ENCODE peak calls at places on chromosomes 13 and 19, in four cellular contexts. One of them, this sample, is unnamed.
A peak's percentile ranks its signal among the peaks of the same experiment; 100 is the strongest.

GRCh38 chr13:60229708-60230272 is 66.1 kb upstream of the DIAPH3 start:
- ATAC-seq in upper lobe of left lung: no peak
- ATAC-seq in HepG2: no peak
- ATAC-seq in HCT116: no peak
- ATAC-seq in this sample: no peak

GRCh38 chr19:38209671-38210457 is 14.2 kb downstream of the DPF1 start:
- ATAC-seq in HepG2: no peak
- ATAC-seq in HCT116: peak; percentile 57
- ATAC-seq in upper lobe of left lung: peak; percentile 76
- ATAC-seq in this sample: peak; percentile 85

GRCh38 chr19:39127812-39128510 is 2.4 kb downstream of the PAK4 start:
- ATAC-seq in HepG2: no peak
- ATAC-seq in upper lobe of left lung: no peak
- ATAC-seq in HCT116: no peak
- ATAC-seq in this sample: no peak

GRCh38 chr13:43693639-43694038 is 93.1 kb downstream of the ENOX1 start:
- ATAC-seq in upper lobe of left lung: no peak
- ATAC-seq in HCT116: no peak
- ATAC-seq in HepG2: no peak
- ATAC-seq in this sample: no peak

GRCh38 chr19:14164088-14164487 is 27.7 kb upstream of the ASF1B start:
- ATAC-seq in upper lobe of left lung: no peak
- ATAC-seq in HCT116: no peak
- ATAC-seq in HepG2: no peak
- ATAC-seq in this sample: no peak

GRCh38 chr19:51387924-51388389 is at the start of gene LIM2:
- ATAC-seq in HCT116: no peak
- ATAC-seq in HepG2: peak; percentile 51
- ATAC-seq in upper lobe of left lung: no peak
- ATAC-seq in this sample: no peak

GRCh38 chr19:787551-787950 is 9.7 kb upstream of the PTBP1 start:
- ATAC-seq in HCT116: no peak
- ATAC-seq in upper lobe of left lung: no peak
- ATAC-seq in HepG2: no peak
- ATAC-seq in this sample: no peak

GRCh38 chr19:48363500-48363809 is 285 bp downstream of the TMEM143 start:
- ATAC-seq in HCT116: peak; percentile 13
- ATAC-seq in upper lobe of left lung: peak; percentile 3
- ATAC-seq in HepG2: peak; percentile 59
- ATAC-seq in this sample: peak; percentile 3

GRCh38 chr19:5558101-5558621 is 9.6 kb downstream of the TINCR start:
- ATAC-seq in HepG2: no peak
- ATAC-seq in HCT116: peak; percentile 32
- ATAC-seq in upper lobe of left lung: no peak
- ATAC-seq in this sample: no peak

GRCh38 chr19:6260912-6261636 is 18.7 kb downstream of the MLLT1 start:
- ATAC-seq in upper lobe of left lung: peak; percentile 53
- ATAC-seq in HepG2: peak; percentile 91
- ATAC-seq in HCT116: peak; percentile 94
- ATAC-seq in this sample: peak; percentile 54

GRCh38 chr13:107969551-107969950 is 245.8 kb downstream of the LIG4 start:
- ATAC-seq in HepG2: no peak
- ATAC-seq in upper lobe of left lung: no peak
- ATAC-seq in HCT116: no peak
- ATAC-seq in this sample: no peak

GRCh38 chr19:40360020-40360686 is 11.7 kb downstream of the PLD3 start:
- ATAC-seq in upper lobe of left lung: no peak
- ATAC-seq in HCT116: no peak
- ATAC-seq in HepG2: no peak
- ATAC-seq in this sample: no peak

GRCh38 chr19:48023011-48023410 is 20.9 kb downstream of the CABP5 start:
- ATAC-seq in HCT116: no peak
- ATAC-seq in upper lobe of left lung: no peak
- ATAC-seq in HepG2: no peak
- ATAC-seq in this sample: no peak

GRCh38 chr13:44692173-44692713 is 116.1 kb upstream of the TSC22D1 start:
- ATAC-seq in HepG2: peak; percentile 41
- ATAC-seq in upper lobe of left lung: no peak
- ATAC-seq in HCT116: peak; percentile 89
- ATAC-seq in this sample: no peak

GRCh38 chr19:38070573-38070972 is 153.4 kb downstream of the DPF1 start:
- ATAC-seq in HCT116: no peak
- ATAC-seq in HepG2: no peak
- ATAC-seq in upper lobe of left lung: no peak
- ATAC-seq in this sample: no peak

GRCh38 chr13:53782400-53783030 is 753.9 kb downstream of the OLFM4 start:
- ATAC-seq in HepG2: peak; percentile 84
- ATAC-seq in HCT116: no peak
- ATAC-seq in upper lobe of left lung: peak; percentile 76
- ATAC-seq in this sample: peak; percentile 46

GRCh38 chr13:84137292-84137691 is 255.0 kb upstream of the SLITRK1 start:
- ATAC-seq in HepG2: no peak
- ATAC-seq in HCT116: no peak
- ATAC-seq in upper lobe of left lung: peak; percentile 43
- ATAC-seq in this sample: no peak

GRCh38 chr13:48175200-48175599 is 57.8 kb upstream of the ITM2B start:
- ATAC-seq in HCT116: no peak
- ATAC-seq in HepG2: no peak
- ATAC-seq in upper lobe of left lung: no peak
- ATAC-seq in this sample: no peak

GRCh38 chr13:99203601-99204579 is 3.2 kb downstream of the UBAC2 start:
- ATAC-seq in upper lobe of left lung: no peak
- ATAC-seq in HepG2: no peak
- ATAC-seq in HCT116: no peak
- ATAC-seq in this sample: no peak

GRCh38 chr19:35897706-35898451 is 2.5 kb downstream of the NFKBID start:
- ATAC-seq in HCT116: no peak
- ATAC-seq in upper lobe of left lung: no peak
- ATAC-seq in HepG2: no peak
- ATAC-seq in this sample: no peak

GRCh38 chr19:55216461-55217198 is 7.3 kb upstream of the PTPRH start:
- ATAC-seq in HCT116: peak; percentile 83
- ATAC-seq in upper lobe of left lung: peak; percentile 97
- ATAC-seq in HepG2: peak; percentile 87
- ATAC-seq in this sample: peak; percentile 91

GRCh38 chr19:39297931-39298634 is 1.9 kb downstream of the IFNL1 start:
- ATAC-seq in HepG2: peak; percentile 47
- ATAC-seq in upper lobe of left lung: peak; percentile 46
- ATAC-seq in HCT116: no peak
- ATAC-seq in this sample: no peak

GRCh38 chr19:46617566-46618079 is 7.3 kb downstream of the PTGIR start:
- ATAC-seq in HCT116: no peak
- ATAC-seq in HepG2: no peak
- ATAC-seq in upper lobe of left lung: no peak
- ATAC-seq in this sample: no peak

GRCh38 chr19:35240322-35240721 is 8.5 kb upstream of the LSR start:
- ATAC-seq in upper lobe of left lung: no peak
- ATAC-seq in HCT116: no peak
- ATAC-seq in HepG2: no peak
- ATAC-seq in this sample: no peak

GRCh38 chr19:14363203-14364097 is 17.8 kb upstream of the ADGRE5 start:
- ATAC-seq in HCT116: peak; percentile 90
- ATAC-seq in HepG2: peak; percentile 75
- ATAC-seq in upper lobe of left lung: peak; percentile 79
- ATAC-seq in this sample: peak; percentile 74

GRCh38 chr13:99653526-99653925 is 152.3 kb downstream of the TM9SF2 start:
- ATAC-seq in upper lobe of left lung: no peak
- ATAC-seq in HepG2: no peak
- ATAC-seq in HCT116: no peak
- ATAC-seq in this sample: no peak

GRCh38 chr13:111253334-111253872 is 67.0 kb upstream of the TEX29 start:
- ATAC-seq in HepG2: no peak
- ATAC-seq in upper lobe of left lung: peak; percentile 19
- ATAC-seq in HCT116: no peak
- ATAC-seq in this sample: no peak

GRCh38 chr19:57269515-57270250 is 10.6 kb upstream of the ZNF460 start:
- ATAC-seq in HCT116: no peak
- ATAC-seq in upper lobe of left lung: no peak
- ATAC-seq in HepG2: no peak
- ATAC-seq in this sample: no peak

GRCh38 chr13:113045214-113046007 is 60.2 kb upstream of the F7 start:
- ATAC-seq in upper lobe of left lung: no peak
- ATAC-seq in HepG2: no peak
- ATAC-seq in HCT116: no peak
- ATAC-seq in this sample: no peak

DNA sequence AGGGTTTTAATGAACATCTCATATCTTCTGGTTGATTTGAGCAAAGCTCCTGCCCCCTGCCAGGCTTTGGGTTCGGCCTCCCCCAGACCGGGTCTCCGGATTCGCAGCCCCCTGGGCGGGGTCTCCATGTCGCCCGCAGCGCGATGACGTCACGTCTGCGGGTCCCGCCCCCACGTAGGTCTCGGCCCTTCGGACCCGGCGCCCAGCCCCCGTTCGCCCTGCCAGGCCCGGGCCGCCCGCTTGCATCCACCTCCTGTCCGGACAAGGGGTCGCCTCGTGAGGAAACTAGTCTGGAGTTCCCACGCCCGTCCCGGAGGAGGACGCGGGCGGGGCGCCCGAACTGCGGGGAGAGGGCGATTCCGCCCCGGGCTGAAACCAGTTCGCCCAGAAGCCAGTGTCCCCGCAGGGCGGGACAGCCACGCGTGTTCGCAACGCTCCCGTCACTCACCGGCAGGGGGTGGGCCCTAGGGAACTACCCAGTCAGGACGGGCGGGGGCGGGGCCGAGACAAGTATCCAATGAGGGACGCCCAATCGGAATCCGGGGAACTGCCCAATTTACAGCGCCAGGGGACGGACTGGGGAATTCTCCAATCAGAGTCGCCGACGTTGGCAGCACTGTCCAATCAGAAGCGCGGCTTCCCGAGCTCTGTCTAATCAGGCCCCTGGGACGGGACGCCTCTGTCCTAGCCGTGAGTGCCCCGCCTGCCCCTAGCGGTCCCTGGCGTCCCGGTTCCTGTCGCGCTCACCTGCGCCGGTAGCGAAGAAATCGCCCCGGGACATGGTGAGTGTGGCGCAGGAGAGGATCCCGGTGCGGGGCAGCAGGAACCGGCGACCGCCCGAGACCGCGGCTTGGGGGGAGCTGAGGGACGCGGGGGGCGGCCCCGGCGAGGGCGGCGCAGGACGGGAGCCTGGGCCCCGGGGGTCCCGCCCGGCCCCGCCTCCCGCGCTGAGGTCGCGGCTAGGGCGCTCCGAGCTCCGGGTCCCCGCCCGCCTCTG is at the start of gene ZNF555:
- ATAC-seq in HepG2: peak; percentile 97
- ATAC-seq in upper lobe of left lung: peak; percentile 99
- ATAC-seq in HCT116: peak; percentile 99
- ATAC-seq in this sample: peak; percentile 99
- TF ChIP-seq POLR2A in HepG2: peak; percentile 62
- TF ChIP-seq POLR2A in upper lobe of left lung: peak; percentile 16
- TF ChIP-seq POLR2A in HCT116: no peak
- TF ChIP-seq POLR2A in this sample: peak; percentile 30

GRCh38 chr19:18171605-18172327 is 1.8 kb upstream of the IFI30 start:
- ATAC-seq in HCT116: no peak
- ATAC-seq in upper lobe of left lung: no peak
- ATAC-seq in HepG2: no peak
- ATAC-seq in this sample: no peak

GRCh38 chr19:18172331-18173053 is 1.1 kb upstream of the IFI30 start:
- ATAC-seq in HepG2: no peak
- ATAC-seq in upper lobe of left lung: no peak
- ATAC-seq in HCT116: no peak
- ATAC-seq in this sample: no peak

GRCh38 chr19:18168673-18169381 is 4.8 kb upstream of the IFI30 start:
- ATAC-seq in upper lobe of left lung: no peak
- ATAC-seq in HCT116: no peak
- ATAC-seq in HepG2: no peak
- ATAC-seq in this sample: no peak

GRCh38 chr19:18173054-18173571 is 500 bp upstream of the IFI30 start:
- ATAC-seq in upper lobe of left lung: peak; percentile 74
- ATAC-seq in HepG2: no peak
- ATAC-seq in HCT116: no peak
- ATAC-seq in this sample: peak; percentile 29

DNA sequence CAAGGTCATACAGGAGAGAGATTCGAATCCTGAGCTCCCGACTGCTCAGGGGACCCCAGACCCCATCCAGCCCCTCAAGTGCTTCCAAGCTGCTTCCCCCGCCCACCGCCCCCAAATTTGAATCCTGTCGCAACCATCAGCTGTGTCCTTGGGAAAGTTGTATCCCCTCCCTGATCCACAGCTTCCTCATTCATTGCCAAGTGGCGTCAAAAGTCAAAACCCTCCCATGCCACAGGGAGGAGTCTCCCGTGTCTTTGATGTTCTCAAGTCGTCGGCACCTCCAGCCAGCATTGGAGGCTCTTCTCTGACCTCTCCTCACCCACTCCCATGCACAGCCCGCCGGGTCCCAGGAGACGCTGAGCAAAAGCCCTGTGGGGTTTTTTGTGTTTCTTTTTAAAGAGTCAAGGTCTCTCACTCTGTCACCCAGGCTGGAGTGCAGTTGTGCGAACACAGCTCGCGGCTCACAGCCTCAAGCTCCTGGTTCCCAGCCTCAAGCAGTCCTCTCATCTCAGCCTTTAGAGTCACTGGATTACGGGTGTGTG is 2.8 kb upstream of the IFI30 start:
- ATAC-seq in HCT116: no peak
- ATAC-seq in HepG2: no peak
- ATAC-seq in upper lobe of left lung: peak; percentile 39
- ATAC-seq in this sample: peak; percentile 12
- TF ChIP-seq POLR2AphosphoS5 in HCT116: no peak
- TF ChIP-seq POLR2AphosphoS5 in HepG2: no peak
- TF ChIP-seq POLR2AphosphoS5 in upper lobe of left lung: no peak
- TF ChIP-seq POLR2AphosphoS5 in this sample: no peak

GRCh38 chr19:4374451-4375163 is 25.7 kb downstream of the SH3GL1 start:
- ATAC-seq in HCT116: peak; percentile 72
- ATAC-seq in upper lobe of left lung: peak; percentile 87
- ATAC-seq in HepG2: peak; percentile 81
- ATAC-seq in this sample: peak; percentile 89
- TF ChIP-seq CTCF in HCT116: no peak
- TF ChIP-seq CTCF in upper lobe of left lung: no peak
- TF ChIP-seq CTCF in HepG2: peak; percentile 41
- TF ChIP-seq CTCF in this sample: no peak

GRCh38 chr19:45075215-45076028 is 856 bp downstream of the ZNF296 start:
- ATAC-seq in HCT116: peak; percentile 74
- ATAC-seq in upper lobe of left lung: peak; percentile 80
- ATAC-seq in HepG2: peak; percentile 49
- ATAC-seq in this sample: peak; percentile 62
- TF ChIP-seq POLR2A in HCT116: no peak
- TF ChIP-seq POLR2A in upper lobe of left lung: no peak
- TF ChIP-seq POLR2A in HepG2: no peak
- TF ChIP-seq POLR2A in this sample: no peak

This sample was measured in gastroesophageal sphincter.